ENCODE peak calls at places on chromosomes 11 and 22, in four cellular contexts. One of them, this sample, is unnamed.

GRCh38 chr11:119684361-119685072 is 44.5 kb downstream of the NECTIN1 start:
- DNase-seq in A549: peak; percentile 10
- DNase-seq in NCI-H1417: no peak
- DNase-seq in NCI-H1105 treated with DMSO at 0.1 percent for 48 hours: no peak
- DNase-seq in this sample: peak; percentile 10

GRCh38 chr11:134015541-134015940 is 53.3 kb upstream of the JAM3 start:
- DNase-seq in NCI-H1417: no peak
- DNase-seq in NCI-H1105 treated with DMSO at 0.1 percent for 48 hours: no peak
- DNase-seq in A549: no peak
- DNase-seq in this sample: no peak

GRCh38 chr11:20739004-20739612 is 69.7 kb downstream of the NELL1 start:
- DNase-seq in NCI-H1105 treated with DMSO at 0.1 percent for 48 hours: no peak
- DNase-seq in NCI-H1417: peak; percentile 41
- DNase-seq in A549: no peak
- DNase-seq in this sample: no peak

GRCh38 chr11:120707098-120707497 is 195.6 kb downstream of the GRIK4 start:
- DNase-seq in NCI-H1417: no peak
- DNase-seq in NCI-H1105 treated with DMSO at 0.1 percent for 48 hours: no peak
- DNase-seq in A549: no peak
- DNase-seq in this sample: no peak

GRCh38 chr11:125621995-125622394 is 3.0 kb upstream of the CHEK1 start:
- DNase-seq in NCI-H1417: no peak
- DNase-seq in A549: peak; percentile 7
- DNase-seq in NCI-H1105 treated with DMSO at 0.1 percent for 48 hours: no peak
- DNase-seq in this sample: no peak

GRCh38 chr11:113817162-113817561 is 37.6 kb downstream of the CLDN25 start:
- DNase-seq in NCI-H1105 treated with DMSO at 0.1 percent for 48 hours: no peak
- DNase-seq in NCI-H1417: no peak
- DNase-seq in A549: no peak
- DNase-seq in this sample: no peak

GRCh38 chr11:131195801-131196517 is 174.5 kb upstream of the NTM start:
- DNase-seq in NCI-H1417: no peak
- DNase-seq in A549: no peak
- DNase-seq in NCI-H1105 treated with DMSO at 0.1 percent for 48 hours: peak; percentile 100
- DNase-seq in this sample: no peak

GRCh38 chr11:32266611-32267010 is 168.7 kb downstream of the WT1 start:
- DNase-seq in NCI-H1417: no peak
- DNase-seq in NCI-H1105 treated with DMSO at 0.1 percent for 48 hours: no peak
- DNase-seq in A549: no peak
- DNase-seq in this sample: no peak

GRCh38 chr11:69434341-69434960 is 47.0 kb upstream of the LINC01488 start:
- DNase-seq in NCI-H1417: no peak
- DNase-seq in A549: no peak
- DNase-seq in NCI-H1105 treated with DMSO at 0.1 percent for 48 hours: no peak
- DNase-seq in this sample: no peak

GRCh38 chr11:6433998-6434650 is 6.7 kb downstream of the HPX start:
- DNase-seq in A549: no peak
- DNase-seq in NCI-H1417: no peak
- DNase-seq in NCI-H1105 treated with DMSO at 0.1 percent for 48 hours: no peak
- DNase-seq in this sample: no peak

GRCh38 chr22:31440681-31441080 is 41.3 kb downstream of the DRG1 start:
- DNase-seq in NCI-H1417: no peak
- DNase-seq in A549: no peak
- DNase-seq in NCI-H1105 treated with DMSO at 0.1 percent for 48 hours: no peak
- DNase-seq in this sample: no peak